ENCODE peak calls at places on chromosomes 5 and 9, in four cellular contexts. T, E, V and H are unnamed samples.

GRCh38 chr9:85610074-85610855 is 131.5 kb downstream of the AGTPBP1 start:
- DNase-seq in T (peak), E (peak), V (no peak), H (no peak)

GRCh38 chr5:23704176-23704855 is 196.9 kb downstream of the PRDM9 start:
- DNase-seq in T (no peak), E (no peak), V (peak), H (no peak)

GRCh38 chr5:170305646-170306025 is 8.1 kb upstream of the LCP2 start:
- DNase-seq in T (no peak), E (no peak), V (no peak), H (no peak)

GRCh38 chr9:125521462-125522327 is 185.3 kb downstream of the MAPKAP1 start:
- DNase-seq in T (no peak), E (peak), V (peak), H (no peak)

GRCh38 chr5:149371296-149371962 is 7.7 kb downstream of the IL17B start:
- DNase-seq in T (peak), E (peak), V (no peak), H (no peak)

GRCh38 chr5:125337222-125337768 is 590.9 kb upstream of the ZNF608 start:
- DNase-seq in T (no peak), E (no peak), V (no peak), H (no peak)

GRCh38 chr9:87067426-87067825 is 120.1 kb upstream of the GAS1 start:
- DNase-seq in T (no peak), E (no peak), V (no peak), H (no peak)

GRCh38 chr9:22033012-22033630 is 24.0 kb upstream of the CDKN2B start:
- DNase-seq in T (no peak), E (no peak), V (peak), H (no peak)

GRCh38 chr9:589723-590122 is 251.8 kb upstream of the DMRT1 start:
- DNase-seq in T (peak), E (peak), V (no peak), H (no peak)

GRCh38 chr9:101465330-101465915 is 29.8 kb upstream of the ALDOB start:
- DNase-seq in T (peak), E (peak), V (peak), H (no peak)

GRCh38 chr9:127923771-127924170 is 6.8 kb downstream of the PIP5KL1 start:
- DNase-seq in T (no peak), E (peak), V (peak), H (no peak)

GRCh38 chr9:86470326-86470725 is 116.1 kb upstream of the TUT7 start:
- DNase-seq in T (no peak), E (peak), V (no peak), H (no peak)

GRCh38 chr5:123830575-123830974 is 318.6 kb downstream of the CSNK1G3 start:
- DNase-seq in T (no peak), E (no peak), V (no peak), H (no peak)

GRCh38 chr9:29319727-29320513 is 1746.6 kb upstream of the C9orf72 start:
- DNase-seq in T (no peak), E (peak), V (no peak), H (no peak)

GRCh38 chr9:116907989-116908388 is 220.9 kb downstream of the TRIM32 start:
- DNase-seq in T (no peak), E (no peak), V (no peak), H (no peak)

GRCh38 chr5:168468836-168469235 is 17.4 kb upstream of the RARS1 start:
- DNase-seq in T (no peak), E (peak), V (no peak), H (no peak)

GRCh38 chr9:78292716-78293497 is 4.0 kb upstream of the PSAT1 start:
- DNase-seq in T (no peak), E (no peak), V (no peak), H (no peak)

GRCh38 chr9:96649620-96650323 is 5.3 kb downstream of the PRXL2C start:
- DNase-seq in T (no peak), E (no peak), V (no peak), H (no peak)

GRCh38 chr5:67202830-67203229 is 6.2 kb upstream of the CD180 start:
- DNase-seq in T (no peak), E (no peak), V (no peak), H (no peak)

GRCh38 chr5:115184780-115185179 is 15.1 kb upstream of the TRIM36 start:
- DNase-seq in T (no peak), E (no peak), V (no peak), H (no peak)

GRCh38 chr9:118091676-118092490 is 387.7 kb downstream of the TLR4 start:
- DNase-seq in T (no peak), E (no peak), V (no peak), H (no peak)

GRCh38 chr5:80686757-80687156 is 32.0 kb upstream of the DHFR start:
- DNase-seq in T (no peak), E (peak), V (no peak), H (no peak)

GRCh38 chr5:136420168-136420916 is 55.0 kb upstream of the TRPC7 start:
- DNase-seq in T (no peak), E (no peak), V (no peak), H (no peak)

GRCh38 chr5:6703791-6704190 is 9.4 kb upstream of the TENT4A start:
- DNase-seq in T (no peak), E (no peak), V (no peak), H (no peak)

GRCh38 chr5:82365744-82366228 is 87.6 kb upstream of the RPS23 start:
- DNase-seq in T (peak), E (peak), V (peak), H (no peak)

GRCh38 chr5:83767409-83767992 is 46.8 kb upstream of the HAPLN1 start:
- DNase-seq in T (no peak), E (no peak), V (no peak), H (no peak)

GRCh38 chr9:72445291-72446000 is 76.0 kb upstream of the TMC1 start:
- DNase-seq in T (no peak), E (no peak), V (no peak), H (no peak)

GRCh38 chr9:133952598-133953550 is 39.2 kb downstream of the VAV2 start:
- DNase-seq in T (no peak), E (no peak), V (no peak), H (peak)

GRCh38 chr9:77512876-77513275 is 135.2 kb downstream of the GNA14 start:
- DNase-seq in T (peak), E (peak), V (no peak), H (no peak)

GRCh38 chr5:132354828-132355765 is 14.4 kb upstream of the SLC22A5 start:
- DNase-seq in T (no peak), E (no peak), V (no peak), H (no peak)

GRCh38 chr5:134840811-134841210 is 5.0 kb upstream of the C5orf24 start:
- DNase-seq in T (no peak), E (no peak), V (no peak), H (no peak)

GRCh38 chr5:2052687-2053086 is 170.0 kb upstream of the IRX4 start:
- DNase-seq in T (no peak), E (no peak), V (no peak), H (no peak)
- TF ChIP-seq CTCF in T (no peak), E (no peak), V (no peak), H (no peak)

GRCh38 chr5:60958712-60959111 is 13.7 kb downstream of the NDUFAF2 start:
- DNase-seq in T (no peak), E (no peak), V (no peak), H (no peak)

GRCh38 chr5:60960591-60960990 is 15.6 kb downstream of the NDUFAF2 start:
- DNase-seq in T (peak), E (peak), V (no peak), H (no peak)

GRCh38 chr5:60961685-60962084 is 16.7 kb downstream of the NDUFAF2 start:
- DNase-seq in T (no peak), E (peak), V (no peak), H (no peak)

GRCh38 chr5:60958088-60958487 is 13.1 kb downstream of the NDUFAF2 start:
- DNase-seq in T (no peak), E (no peak), V (no peak), H (no peak)

GRCh38 chr5:60959156-60959555 is 14.2 kb downstream of the NDUFAF2 start:
- DNase-seq in T (no peak), E (peak), V (no peak), H (no peak)
- TF ChIP-seq CTCF in T (peak), E (no peak), V (peak), H (peak)

DNA sequence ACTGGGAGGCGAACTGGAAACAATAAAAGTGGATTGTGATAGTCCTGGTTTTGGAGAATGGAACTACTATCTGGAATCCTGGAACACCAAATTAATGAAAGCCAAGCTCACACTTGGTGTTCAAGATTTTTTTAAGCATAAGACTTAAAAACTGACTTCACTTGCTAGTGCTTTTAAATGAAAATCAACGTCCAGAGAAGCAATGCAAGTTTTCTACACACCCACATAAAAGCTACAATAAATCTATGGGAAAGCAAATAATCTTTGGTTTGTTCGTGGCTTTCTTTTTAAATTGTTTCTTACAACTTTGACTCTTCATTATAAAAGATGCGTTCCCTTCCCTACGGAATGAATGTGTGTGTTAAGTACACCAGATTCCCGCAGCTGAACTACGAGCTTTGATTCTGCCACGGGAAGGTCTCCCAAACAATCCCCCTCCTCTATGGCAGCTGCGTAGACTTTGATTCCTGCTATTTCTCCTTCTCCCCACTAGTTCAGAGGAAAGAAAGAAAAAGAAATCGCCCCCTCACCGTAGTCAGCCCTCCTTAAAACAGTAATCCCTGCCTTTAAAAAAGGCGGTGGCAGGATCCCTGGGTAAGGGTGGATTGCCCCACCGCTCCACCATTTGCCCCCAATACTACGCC is 1057.2 kb upstream of the DMAC1 start:
- DNase-seq in T (peak), E (no peak), V (no peak), H (no peak)
- TF ChIP-seq CTCF in T (no peak), E (no peak), V (no peak), H (peak)

DNA sequence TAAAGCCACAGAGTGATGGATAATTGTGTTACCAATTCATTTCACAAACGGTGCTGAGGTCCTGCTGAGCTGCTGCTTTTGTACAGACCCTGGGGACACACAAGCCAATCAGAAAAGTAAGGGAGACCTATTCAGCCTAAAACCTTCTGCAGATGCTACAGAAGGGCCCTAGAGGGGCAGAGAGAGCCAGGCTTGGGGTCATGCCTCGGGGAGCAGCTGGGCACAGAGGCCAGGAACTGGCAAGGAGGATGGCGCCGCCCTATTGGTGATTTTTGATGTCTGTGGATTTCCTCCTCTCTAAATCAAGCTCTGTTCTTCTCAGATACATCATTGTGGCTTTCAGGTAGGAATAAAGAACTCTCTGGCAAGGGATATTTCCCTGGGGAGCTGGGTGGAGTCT is 181.9 kb downstream of the ZNF462 start:
- DNase-seq in T (no peak), E (no peak), V (no peak), H (no peak)
- TF ChIP-seq CTCF in T (no peak), E (peak), V (peak), H (peak)

GRCh38 chr5:60497706-60498500 is 202.1 kb downstream of the DEPDC1B start:
- DNase-seq in T (no peak), E (peak), V (no peak), H (no peak)
- TF ChIP-seq CTCF in T (no peak), E (no peak), V (no peak), H (no peak)

GRCh38 chr9:80369641-80370040 is 797.9 kb downstream of the TLE4 start:
- DNase-seq in T (no peak), E (no peak), V (no peak), H (no peak)
- TF ChIP-seq CTCF in T (no peak), E (no peak), V (no peak), H (no peak)

GRCh38 chr5:55308254-55308836 is 556 bp downstream of the MTREX start:
- DNase-seq in T (peak), E (peak), V (peak), H (no peak)
- TF ChIP-seq CTCF in T (peak), E (no peak), V (peak), H (peak)

GRCh38 chr5:146402949-146403348 is 44.2 kb upstream of the TCERG1 start:
- DNase-seq in T (no peak), E (no peak), V (no peak), H (no peak)
- TF ChIP-seq CTCF in T (no peak), E (no peak), V (no peak), H (no peak)

GRCh38 chr5:133527311-133527710 is 85.0 kb downstream of the FSTL4 start:
- DNase-seq in T (peak), E (no peak), V (peak), H (no peak)

GRCh38 chr5:133525048-133525447 is 87.3 kb downstream of the FSTL4 start:
- DNase-seq in T (no peak), E (no peak), V (no peak), H (no peak)

GRCh38 chr5:133523921-133524320 is 88.4 kb downstream of the FSTL4 start:
- DNase-seq in T (no peak), E (no peak), V (no peak), H (no peak)

GRCh38 chr5:133524597-133524996 is 87.7 kb downstream of the FSTL4 start:
- DNase-seq in T (no peak), E (no peak), V (no peak), H (no peak)

DNA sequence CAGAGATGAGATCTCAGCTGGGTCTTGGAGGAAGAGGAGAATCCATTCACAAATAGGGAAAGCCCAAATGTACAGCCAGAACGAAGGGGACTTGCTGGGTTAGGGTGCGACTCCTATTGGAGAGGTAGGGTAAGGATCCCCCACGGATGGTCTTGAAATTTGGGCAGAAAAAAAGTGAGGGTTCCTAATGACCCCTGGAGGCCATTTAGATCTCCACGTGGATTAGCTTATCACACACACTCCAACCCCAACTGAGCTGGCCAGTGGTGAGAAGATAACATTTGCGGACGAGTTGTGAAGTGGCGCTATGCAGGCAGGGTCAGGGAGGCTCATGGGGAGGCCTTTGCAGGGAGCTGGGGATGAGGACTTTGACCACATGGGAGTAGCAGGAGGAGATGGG is 86.0 kb downstream of the FSTL4 start:
- DNase-seq in T (no peak), E (no peak), V (no peak), H (no peak)
- TF ChIP-seq CTCF in T (no peak), E (no peak), V (no peak), H (no peak)